ENCODE peak calls at places on chromosomes 1 and 21, in seven cellular contexts. One of them, this sample, is unnamed.

GRCh38 chr1:202710070-202711025 is at the start of gene SYT2:
- DNase-seq in colonic mucosa: peak
- DNase-seq in HFF-Myc: no peak
- DNase-seq in AG04450: no peak
- DNase-seq in GM13977: no peak
- DNase-seq in body of pancreas: peak
- DNase-seq in mucosa of descending colon: peak
- DNase-seq in this sample: peak

GRCh38 chr1:6513296-6513928 is 21.9 kb upstream of the PLEKHG5 start:
- DNase-seq in mucosa of descending colon: no peak
- DNase-seq in body of pancreas: no peak
- DNase-seq in colonic mucosa: no peak
- DNase-seq in HFF-Myc: no peak
- DNase-seq in GM13977: no peak
- DNase-seq in AG04450: no peak
- DNase-seq in this sample: no peak

GRCh38 chr1:225479341-225479740 is 51.5 kb upstream of the LBR start:
- DNase-seq in mucosa of descending colon: no peak
- DNase-seq in GM13977: no peak
- DNase-seq in colonic mucosa: no peak
- DNase-seq in HFF-Myc: no peak
- DNase-seq in body of pancreas: no peak
- DNase-seq in AG04450: no peak
- DNase-seq in this sample: no peak

GRCh38 chr1:43423672-43424550 is 29.8 kb downstream of the HYI start:
- DNase-seq in mucosa of descending colon: peak
- DNase-seq in AG04450: no peak
- DNase-seq in HFF-Myc: no peak
- DNase-seq in GM13977: no peak
- DNase-seq in body of pancreas: no peak
- DNase-seq in colonic mucosa: peak
- DNase-seq in this sample: no peak

GRCh38 chr1:64323054-64323453 is 119.6 kb downstream of the UBE2U start:
- DNase-seq in body of pancreas: no peak
- DNase-seq in GM13977: no peak
- DNase-seq in AG04450: no peak
- DNase-seq in colonic mucosa: no peak
- DNase-seq in HFF-Myc: peak
- DNase-seq in mucosa of descending colon: no peak
- DNase-seq in this sample: no peak

GRCh38 chr1:175221548-175222175 is 29.1 kb upstream of the KIAA0040 start:
- DNase-seq in HFF-Myc: no peak
- DNase-seq in mucosa of descending colon: peak
- DNase-seq in AG04450: no peak
- DNase-seq in colonic mucosa: peak
- DNase-seq in body of pancreas: peak
- DNase-seq in GM13977: no peak
- DNase-seq in this sample: no peak

GRCh38 chr1:72178266-72178665 is 104.1 kb downstream of the NEGR1 start:
- DNase-seq in mucosa of descending colon: no peak
- DNase-seq in GM13977: no peak
- DNase-seq in colonic mucosa: no peak
- DNase-seq in HFF-Myc: no peak
- DNase-seq in AG04450: no peak
- DNase-seq in body of pancreas: no peak
- DNase-seq in this sample: no peak

GRCh38 chr21:44910229-44911065 is 10.3 kb downstream of the ITGB2 start:
- DNase-seq in body of pancreas: no peak
- DNase-seq in GM13977: no peak
- DNase-seq in mucosa of descending colon: no peak
- DNase-seq in colonic mucosa: no peak
- DNase-seq in HFF-Myc: no peak
- DNase-seq in AG04450: no peak
- DNase-seq in this sample: no peak

GRCh38 chr1:227449051-227449450 is 114.3 kb upstream of the ZNF678 start:
- DNase-seq in AG04450: no peak
- DNase-seq in colonic mucosa: no peak
- DNase-seq in HFF-Myc: no peak
- DNase-seq in body of pancreas: peak
- DNase-seq in GM13977: peak
- DNase-seq in mucosa of descending colon: no peak
- DNase-seq in this sample: peak

GRCh38 chr1:82420584-82420983 is 619.9 kb downstream of the ADGRL2 start:
- DNase-seq in colonic mucosa: no peak
- DNase-seq in AG04450: no peak
- DNase-seq in mucosa of descending colon: no peak
- DNase-seq in HFF-Myc: no peak
- DNase-seq in body of pancreas: no peak
- DNase-seq in GM13977: no peak
- DNase-seq in this sample: no peak

GRCh38 chr1:9399510-9400424 is 107.1 kb downstream of the SPSB1 start:
- DNase-seq in HFF-Myc: no peak
- DNase-seq in GM13977: no peak
- DNase-seq in mucosa of descending colon: no peak
- DNase-seq in AG04450: no peak
- DNase-seq in body of pancreas: no peak
- DNase-seq in colonic mucosa: no peak
- DNase-seq in this sample: no peak

GRCh38 chr1:68383092-68383491 is 66.7 kb downstream of the RPE65 start:
- DNase-seq in AG04450: no peak
- DNase-seq in body of pancreas: no peak
- DNase-seq in mucosa of descending colon: no peak
- DNase-seq in HFF-Myc: no peak
- DNase-seq in GM13977: no peak
- DNase-seq in colonic mucosa: no peak
- DNase-seq in this sample: no peak

GRCh38 chr1:226447932-226448670 is 40.2 kb upstream of the PARP1 start:
- DNase-seq in mucosa of descending colon: no peak
- DNase-seq in body of pancreas: no peak
- DNase-seq in GM13977: no peak
- DNase-seq in HFF-Myc: no peak
- DNase-seq in colonic mucosa: no peak
- DNase-seq in AG04450: no peak
- DNase-seq in this sample: no peak

GRCh38 chr1:150955274-150955673 is 19.4 kb downstream of the CERS2 start:
- DNase-seq in body of pancreas: no peak
- DNase-seq in AG04450: no peak
- DNase-seq in mucosa of descending colon: no peak
- DNase-seq in GM13977: no peak
- DNase-seq in HFF-Myc: no peak
- DNase-seq in colonic mucosa: no peak
- DNase-seq in this sample: no peak

GRCh38 chr1:94622757-94623156 is 81.2 kb upstream of the F3 start:
- DNase-seq in body of pancreas: no peak
- DNase-seq in colonic mucosa: peak
- DNase-seq in GM13977: no peak
- DNase-seq in AG04450: no peak
- DNase-seq in mucosa of descending colon: no peak
- DNase-seq in HFF-Myc: no peak
- DNase-seq in this sample: no peak

GRCh38 chr1:6507461-6507911 is 16.0 kb upstream of the PLEKHG5 start:
- DNase-seq in GM13977: no peak
- DNase-seq in HFF-Myc: no peak
- DNase-seq in mucosa of descending colon: no peak
- DNase-seq in colonic mucosa: no peak
- DNase-seq in AG04450: no peak
- DNase-seq in body of pancreas: no peak
- DNase-seq in this sample: no peak

GRCh38 chr1:15326691-15327530 is 79.9 kb downstream of the FHAD1 start:
- DNase-seq in mucosa of descending colon: no peak
- DNase-seq in GM13977: no peak
- DNase-seq in HFF-Myc: peak
- DNase-seq in AG04450: no peak
- DNase-seq in body of pancreas: peak
- DNase-seq in colonic mucosa: no peak
- DNase-seq in this sample: no peak

GRCh38 chr1:97489834-97490233 is 431.0 kb downstream of the DPYD start:
- DNase-seq in HFF-Myc: peak
- DNase-seq in GM13977: no peak
- DNase-seq in mucosa of descending colon: no peak
- DNase-seq in body of pancreas: no peak
- DNase-seq in colonic mucosa: no peak
- DNase-seq in AG04450: no peak
- DNase-seq in this sample: no peak

GRCh38 chr1:236039736-236040670 is 24.9 kb downstream of the NID1 start:
- DNase-seq in mucosa of descending colon: no peak
- DNase-seq in HFF-Myc: no peak
- DNase-seq in body of pancreas: no peak
- DNase-seq in AG04450: peak
- DNase-seq in GM13977: no peak
- DNase-seq in colonic mucosa: no peak
- DNase-seq in this sample: no peak

GRCh38 chr1:35656148-35656862 is 15.0 kb upstream of the PSMB2 start:
- DNase-seq in AG04450: no peak
- DNase-seq in colonic mucosa: no peak
- DNase-seq in HFF-Myc: no peak
- DNase-seq in mucosa of descending colon: no peak
- DNase-seq in GM13977: no peak
- DNase-seq in body of pancreas: no peak
- DNase-seq in this sample: no peak

GRCh38 chr21:25708467-25709065 is 26.1 kb downstream of the ATP5PF start:
- DNase-seq in GM13977: peak
- DNase-seq in body of pancreas: peak
- DNase-seq in AG04450: peak
- DNase-seq in HFF-Myc: peak
- DNase-seq in mucosa of descending colon: no peak
- DNase-seq in colonic mucosa: peak
- DNase-seq in this sample: peak

GRCh38 chr1:5428391-5428790 is 563.8 kb downstream of the NPHP4 start:
- DNase-seq in AG04450: no peak
- DNase-seq in mucosa of descending colon: no peak
- DNase-seq in GM13977: no peak
- DNase-seq in colonic mucosa: no peak
- DNase-seq in HFF-Myc: no peak
- DNase-seq in body of pancreas: no peak
- DNase-seq in this sample: no peak

GRCh38 chr1:16925635-16926490 is 4.1 kb downstream of the CROCC start:
- DNase-seq in body of pancreas: no peak
- DNase-seq in mucosa of descending colon: no peak
- DNase-seq in colonic mucosa: no peak
- DNase-seq in HFF-Myc: no peak
- DNase-seq in AG04450: no peak
- DNase-seq in GM13977: peak
- DNase-seq in this sample: peak

GRCh38 chr1:243715285-243715684 is 134.8 kb downstream of the AKT3 start:
- DNase-seq in GM13977: no peak
- DNase-seq in HFF-Myc: no peak
- DNase-seq in AG04450: no peak
- DNase-seq in mucosa of descending colon: no peak
- DNase-seq in colonic mucosa: no peak
- DNase-seq in body of pancreas: no peak
- DNase-seq in this sample: no peak

GRCh38 chr1:21337931-21338567 is 47.8 kb upstream of the ECE1 start:
- DNase-seq in body of pancreas: peak
- DNase-seq in HFF-Myc: no peak
- DNase-seq in mucosa of descending colon: peak
- DNase-seq in GM13977: no peak
- DNase-seq in AG04450: no peak
- DNase-seq in colonic mucosa: peak
- DNase-seq in this sample: no peak

GRCh38 chr21:32653326-32653901 is 41.2 kb upstream of the CFAP298 start:
- DNase-seq in GM13977: peak
- DNase-seq in body of pancreas: peak
- DNase-seq in mucosa of descending colon: no peak
- DNase-seq in colonic mucosa: no peak
- DNase-seq in HFF-Myc: no peak
- DNase-seq in AG04450: no peak
- DNase-seq in this sample: peak
- TF ChIP-seq CTCF in GM13977: peak
- TF ChIP-seq CTCF in body of pancreas: peak
- TF ChIP-seq CTCF in mucosa of descending colon: peak
- TF ChIP-seq CTCF in colonic mucosa: peak
- TF ChIP-seq CTCF in HFF-Myc: peak
- TF ChIP-seq CTCF in AG04450: peak
- TF ChIP-seq CTCF in this sample: peak

GRCh38 chr1:183710333-183710732 is 57.2 kb upstream of the APOBEC4 start:
- DNase-seq in mucosa of descending colon: no peak
- DNase-seq in GM13977: no peak
- DNase-seq in body of pancreas: no peak
- DNase-seq in AG04450: no peak
- DNase-seq in HFF-Myc: no peak
- DNase-seq in colonic mucosa: no peak
- DNase-seq in this sample: no peak

GRCh38 chr1:183710734-183711133 is 57.6 kb upstream of the APOBEC4 start:
- DNase-seq in mucosa of descending colon: no peak
- DNase-seq in colonic mucosa: no peak
- DNase-seq in GM13977: no peak
- DNase-seq in body of pancreas: no peak
- DNase-seq in AG04450: no peak
- DNase-seq in HFF-Myc: peak
- DNase-seq in this sample: no peak

GRCh38 chr1:183711165-183711678 is 58.1 kb upstream of the APOBEC4 start:
- DNase-seq in colonic mucosa: no peak
- DNase-seq in body of pancreas: no peak
- DNase-seq in HFF-Myc: no peak
- DNase-seq in GM13977: no peak
- DNase-seq in mucosa of descending colon: no peak
- DNase-seq in AG04450: no peak
- DNase-seq in this sample: no peak

GRCh38 chr1:183716286-183716685 is 63.2 kb upstream of the APOBEC4 start:
- DNase-seq in HFF-Myc: peak
- DNase-seq in colonic mucosa: no peak
- DNase-seq in body of pancreas: no peak
- DNase-seq in GM13977: no peak
- DNase-seq in mucosa of descending colon: no peak
- DNase-seq in AG04450: no peak
- DNase-seq in this sample: no peak

GRCh38 chr1:183711691-183712401 is 58.7 kb upstream of the APOBEC4 start:
- DNase-seq in GM13977: no peak
- DNase-seq in AG04450: no peak
- DNase-seq in colonic mucosa: no peak
- DNase-seq in body of pancreas: no peak
- DNase-seq in mucosa of descending colon: no peak
- DNase-seq in HFF-Myc: peak
- DNase-seq in this sample: no peak
- TF ChIP-seq CTCF in GM13977: no peak
- TF ChIP-seq CTCF in AG04450: no peak
- TF ChIP-seq CTCF in colonic mucosa: no peak
- TF ChIP-seq CTCF in body of pancreas: no peak
- TF ChIP-seq CTCF in mucosa of descending colon: no peak
- TF ChIP-seq CTCF in HFF-Myc: peak
- TF ChIP-seq CTCF in this sample: no peak

DNA sequence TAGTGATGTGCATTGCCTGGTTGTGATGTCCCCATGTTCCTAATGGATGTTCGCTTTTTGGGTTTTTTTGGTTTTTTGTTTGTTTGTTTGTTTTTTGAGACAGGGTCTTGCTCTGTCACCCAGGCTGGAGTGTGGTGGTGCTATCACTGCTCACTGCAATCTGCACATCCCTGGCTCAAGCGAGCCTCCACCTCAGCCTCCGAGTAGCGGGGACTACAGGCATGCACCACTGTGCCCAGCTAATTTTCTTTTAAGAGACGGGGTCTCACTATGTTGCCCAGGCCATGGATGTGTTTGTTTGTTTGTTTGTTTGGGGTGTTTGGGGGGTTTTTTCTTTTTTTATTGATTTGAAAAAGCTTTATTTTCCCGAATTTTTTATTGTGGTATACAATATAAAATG is 2.1 kb downstream of the COL6A2 start:
- DNase-seq in HFF-Myc: no peak
- DNase-seq in colonic mucosa: no peak
- DNase-seq in GM13977: no peak
- DNase-seq in AG04450: no peak
- DNase-seq in mucosa of descending colon: peak
- DNase-seq in body of pancreas: no peak
- DNase-seq in this sample: no peak
- TF ChIP-seq CTCF in HFF-Myc: no peak
- TF ChIP-seq CTCF in colonic mucosa: no peak
- TF ChIP-seq CTCF in GM13977: no peak
- TF ChIP-seq CTCF in AG04450: no peak
- TF ChIP-seq CTCF in mucosa of descending colon: no peak
- TF ChIP-seq CTCF in body of pancreas: no peak
- TF ChIP-seq CTCF in this sample: no peak

GRCh38 chr1:93605812-93606512 is 75.7 kb downstream of the BCAR3 start:
- DNase-seq in mucosa of descending colon: no peak
- DNase-seq in HFF-Myc: peak
- DNase-seq in body of pancreas: no peak
- DNase-seq in GM13977: no peak
- DNase-seq in colonic mucosa: no peak
- DNase-seq in AG04450: peak
- DNase-seq in this sample: no peak
- TF ChIP-seq CTCF in mucosa of descending colon: no peak
- TF ChIP-seq CTCF in HFF-Myc: no peak
- TF ChIP-seq CTCF in body of pancreas: no peak
- TF ChIP-seq CTCF in GM13977: no peak
- TF ChIP-seq CTCF in colonic mucosa: no peak
- TF ChIP-seq CTCF in AG04450: no peak
- TF ChIP-seq CTCF in this sample: no peak

This sample was measured in GM13976.